ENCODE peak calls at places on chromosomes 2 and 18, in seven cellular contexts. W, I, M, R, U, A and B are unnamed samples.

GRCh38 chr18:28039078-28039477 is 137.9 kb downstream of the CDH2 start:
- DNase-seq in W (no peak), I (no peak), M (no peak), R (peak), U (no peak), A (no peak), B (no peak)

GRCh38 chr2:122105171-122105884 is 349.9 kb downstream of the TSN start:
- DNase-seq in W (no peak), I (no peak), M (no peak), R (no peak), U (no peak), A (no peak), B (no peak)

GRCh38 chr2:235864746-235865535 is 303.2 kb downstream of the GBX2 start:
- DNase-seq in W (no peak), I (no peak), M (no peak), R (no peak), U (no peak), A (no peak), B (no peak)

GRCh38 chr18:23563377-23564043 is 22.8 kb downstream of the NPC1 start:
- DNase-seq in W (no peak), I (no peak), M (no peak), R (no peak), U (no peak), A (no peak), B (peak)

GRCh38 chr18:29305516-29305915 is 1128.6 kb upstream of the CDH2 start:
- DNase-seq in W (no peak), I (no peak), M (no peak), R (no peak), U (no peak), A (no peak), B (no peak)

GRCh38 chr2:231604685-231605606 is 12.3 kb downstream of the TEX44 start:
- DNase-seq in W (peak), I (peak), M (peak), R (peak), U (peak), A (peak), B (peak)

GRCh38 chr2:108396845-108397244 is 19.1 kb downstream of the SULT1C4 start:
- DNase-seq in W (no peak), I (no peak), M (no peak), R (no peak), U (no peak), A (no peak), B (no peak)

GRCh38 chr2:38444247-38444646 is 67.2 kb upstream of the ATL2 start:
- DNase-seq in W (no peak), I (no peak), M (no peak), R (no peak), U (no peak), A (no peak), B (no peak)

GRCh38 chr2:178846458-178846802 is 39.2 kb upstream of the TTN start:
- DNase-seq in W (no peak), I (no peak), M (no peak), R (no peak), U (no peak), A (no peak), B (no peak)

GRCh38 chr2:66574701-66575624 is 140.0 kb downstream of the MEIS1 start:
- DNase-seq in W (peak), I (peak), M (peak), R (peak), U (no peak), A (peak), B (peak)

GRCh38 chr2:36322108-36322507 is 33.5 kb upstream of the CRIM1 start:
- DNase-seq in W (no peak), I (no peak), M (no peak), R (no peak), U (no peak), A (no peak), B (no peak)

GRCh38 chr18:76572517-76573247 is 77.6 kb upstream of the ZNF516 start:
- DNase-seq in W (no peak), I (no peak), M (no peak), R (no peak), U (no peak), A (no peak), B (no peak)

GRCh38 chr2:209578394-209579006 is 154.7 kb downstream of the MAP2 start:
- DNase-seq in W (no peak), I (no peak), M (no peak), R (no peak), U (no peak), A (no peak), B (no peak)

GRCh38 chr2:143685439-143686078 is 556.3 kb downstream of the ARHGAP15 start:
- DNase-seq in W (no peak), I (no peak), M (no peak), R (no peak), U (no peak), A (no peak), B (no peak)

GRCh38 chr2:9256570-9257043 is 50.0 kb downstream of the ASAP2 start:
- DNase-seq in W (no peak), I (no peak), M (no peak), R (no peak), U (no peak), A (no peak), B (no peak)

GRCh38 chr2:100278986-100279385 is 43.3 kb downstream of the LONRF2 start:
- DNase-seq in W (no peak), I (no peak), M (no peak), R (peak), U (no peak), A (no peak), B (no peak)

GRCh38 chr2:238093181-238094140 is 6.7 kb upstream of the ESPNL start:
- DNase-seq in W (no peak), I (no peak), M (no peak), R (peak), U (peak), A (no peak), B (peak)

GRCh38 chr2:183291436-183291835 is 167.2 kb downstream of the NUP35 start:
- DNase-seq in W (no peak), I (no peak), M (no peak), R (no peak), U (no peak), A (no peak), B (no peak)

GRCh38 chr2:19348692-19349091 is 9.7 kb downstream of the OSR1 start:
- DNase-seq in W (no peak), I (no peak), M (no peak), R (no peak), U (no peak), A (no peak), B (no peak)

GRCh38 chr2:213246665-213247281 is 37.5 kb upstream of the SPAG16 start:
- DNase-seq in W (peak), I (no peak), M (no peak), R (peak), U (peak), A (no peak), B (no peak)

GRCh38 chr2:53561155-53561554 is 206.4 kb upstream of the CHAC2 start:
- DNase-seq in W (no peak), I (no peak), M (no peak), R (no peak), U (no peak), A (no peak), B (no peak)

GRCh38 chr2:165469417-165469816 is at the start of gene CSRNP3:
- DNase-seq in W (peak), I (peak), M (peak), R (peak), U (peak), A (peak), B (no peak)

GRCh38 chr2:69237070-69237670 is 149.9 kb downstream of the GFPT1 start:
- DNase-seq in W (no peak), I (no peak), M (no peak), R (no peak), U (no peak), A (no peak), B (no peak)

GRCh38 chr2:226121339-226121738 is 678.3 kb downstream of the IRS1 start:
- DNase-seq in W (no peak), I (no peak), M (no peak), R (no peak), U (no peak), A (no peak), B (no peak)

GRCh38 chr18:34767601-34768027 is 57.5 kb downstream of the DTNA start:
- DNase-seq in W (no peak), I (no peak), M (no peak), R (no peak), U (no peak), A (no peak), B (no peak)

GRCh38 chr2:40348665-40349064 is 103.2 kb downstream of the SLC8A1 start:
- DNase-seq in W (no peak), I (no peak), M (no peak), R (no peak), U (no peak), A (no peak), B (no peak)

DNA sequence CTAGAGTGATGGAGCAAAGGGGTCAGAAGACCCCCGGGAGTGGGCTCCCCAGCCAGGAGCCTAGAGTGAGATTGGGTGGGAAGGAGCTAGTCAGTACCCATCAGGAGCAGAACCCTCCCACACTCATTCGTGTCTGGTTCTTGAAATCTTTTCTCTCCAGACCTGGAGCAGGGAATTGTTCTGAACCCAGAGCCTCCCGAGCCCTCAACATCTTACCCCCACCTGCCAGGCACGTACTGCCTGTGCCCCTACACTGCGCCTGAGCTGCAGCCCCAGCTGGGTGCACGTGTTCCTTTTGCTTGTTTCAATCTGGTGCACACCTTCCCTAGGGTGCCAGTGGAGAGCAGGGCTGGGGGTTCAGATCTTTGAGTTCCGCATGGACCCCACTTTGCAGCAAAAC is 52.6 kb downstream of the BCL2L11 start:
- DNase-seq in W (no peak), I (no peak), M (no peak), R (no peak), U (no peak), A (no peak), B (no peak)
- H3K4me3 ChIP-seq in W (no peak), I (no peak), M (no peak), R (no peak), U (no peak), A (no peak), B (no peak)

GRCh38 chr2:24971550-24972314 is at the start of gene DNAJC27:
- DNase-seq in W (peak), I (peak), M (peak), R (peak), U (peak), A (peak), B (peak)

GRCh38 chr2:24970483-24971299 is 1.1 kb downstream of the DNAJC27 start:
- DNase-seq in W (no peak), I (no peak), M (no peak), R (peak), U (no peak), A (no peak), B (peak)

GRCh38 chr2:24971300-24971549 is 530 bp downstream of the DNAJC27 start:
- DNase-seq in W (no peak), I (no peak), M (peak), R (peak), U (peak), A (no peak), B (no peak)

GRCh38 chr2:24973812-24974211 is 2.1 kb upstream of the DNAJC27 start:
- DNase-seq in W (no peak), I (no peak), M (no peak), R (no peak), U (no peak), A (no peak), B (no peak)

DNA sequence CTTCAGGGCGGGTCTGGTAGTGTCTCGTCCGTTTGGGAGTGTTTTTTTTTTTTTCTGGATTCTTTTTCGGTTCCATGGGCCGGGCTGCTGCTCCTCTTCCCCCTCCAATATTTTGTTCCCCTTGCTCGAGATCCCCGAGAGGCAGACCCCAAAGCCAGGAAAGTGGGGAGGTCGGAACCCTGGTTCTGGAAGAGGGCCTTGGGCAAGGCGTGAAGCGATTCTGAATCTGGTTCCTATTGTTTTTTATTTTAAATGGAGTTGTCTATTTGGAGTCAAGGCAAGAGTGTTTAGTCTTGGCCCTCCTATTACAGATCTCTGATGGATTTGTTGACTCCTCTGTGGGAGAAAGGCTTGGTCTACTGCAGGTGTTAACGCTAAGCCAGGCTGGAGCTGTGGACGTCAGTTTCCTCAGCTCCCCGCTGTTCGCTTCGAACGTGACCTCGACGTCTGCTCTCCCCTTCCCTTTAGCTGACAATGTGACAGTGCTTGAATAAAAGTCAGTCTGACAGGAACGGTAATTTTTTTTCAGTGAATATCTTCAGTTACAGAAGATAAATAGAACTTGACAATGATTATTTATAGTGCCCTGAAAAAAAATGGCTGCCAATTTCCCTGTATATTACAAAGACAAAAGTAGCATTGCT is 682 bp upstream of the DNAJC27 start:
- DNase-seq in W (peak), I (peak), M (peak), R (peak), U (no peak), A (peak), B (peak)
- TF ChIP-seq POLR2A in W (no peak), I (no peak), M (no peak), R (no peak), U (no peak), A (no peak), B (no peak)

DNA sequence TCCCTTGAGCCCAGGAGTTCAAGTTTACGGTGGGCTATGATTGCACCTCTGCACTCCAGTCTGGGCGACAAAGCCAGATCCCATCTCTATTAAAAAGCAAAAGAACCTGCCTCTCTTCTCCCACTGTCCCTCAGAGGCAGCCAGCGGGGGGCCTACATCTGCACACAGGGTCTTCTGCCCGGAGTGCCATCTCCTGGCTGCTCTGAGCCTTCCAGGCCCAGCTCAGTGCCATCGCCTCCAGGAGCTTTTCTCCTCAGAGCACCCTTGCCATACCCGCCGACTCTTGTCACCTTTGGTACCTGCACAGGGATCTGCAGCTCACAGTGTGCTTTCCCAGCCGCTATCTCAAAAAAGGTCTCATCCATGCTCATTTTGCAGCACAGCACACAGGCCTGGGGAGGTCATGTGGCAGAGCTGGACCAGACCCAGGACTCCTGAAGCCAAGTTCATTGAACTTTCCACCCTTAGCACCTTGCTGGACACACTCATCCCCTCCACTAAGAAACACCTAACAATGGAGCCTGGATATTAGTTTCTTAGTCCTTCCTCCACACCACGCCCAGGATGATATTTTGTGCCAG is 186.3 kb downstream of the HAUS1 start:
- DNase-seq in W (no peak), I (no peak), M (no peak), R (no peak), U (no peak), A (no peak), B (no peak)
- TF ChIP-seq CTCF in W (no peak), I (no peak), M (no peak), R (no peak), U (no peak), A (no peak), B (no peak)

GRCh38 chr2:197258580-197258979 is 52.0 kb downstream of the ANKRD44 start:
- DNase-seq in W (no peak), I (no peak), M (no peak), R (no peak), U (no peak), A (no peak), B (no peak)

GRCh38 chr2:197256771-197257170 is 53.8 kb downstream of the ANKRD44 start:
- DNase-seq in W (no peak), I (no peak), M (no peak), R (no peak), U (no peak), A (no peak), B (no peak)

GRCh38 chr2:197254776-197255521 is 55.6 kb downstream of the ANKRD44 start:
- DNase-seq in W (no peak), I (no peak), M (no peak), R (no peak), U (no peak), A (no peak), B (no peak)

GRCh38 chr2:197255550-197255949 is 55.0 kb downstream of the ANKRD44 start:
- DNase-seq in W (no peak), I (peak), M (no peak), R (peak), U (peak), A (peak), B (peak)

GRCh38 chr2:197256021-197256420 is 54.6 kb downstream of the ANKRD44 start:
- DNase-seq in W (no peak), I (no peak), M (no peak), R (no peak), U (no peak), A (no peak), B (no peak)
- H3K4me3 ChIP-seq in W (no peak), I (peak), M (no peak), R (no peak), U (no peak), A (no peak), B (no peak)

GRCh38 chr2:221568299-221568698 is 3.8 kb downstream of the EPHA4 start:
- DNase-seq in W (no peak), I (no peak), M (no peak), R (no peak), U (no peak), A (no peak), B (no peak)

GRCh38 chr2:221570321-221571107 is 1.6 kb downstream of the EPHA4 start:
- DNase-seq in W (no peak), I (peak), M (no peak), R (no peak), U (no peak), A (peak), B (no peak)

GRCh38 chr2:221567809-221568208 is 4.3 kb downstream of the EPHA4 start:
- DNase-seq in W (no peak), I (no peak), M (no peak), R (no peak), U (no peak), A (no peak), B (no peak)

GRCh38 chr2:221571108-221571390 is 1.1 kb downstream of the EPHA4 start:
- DNase-seq in W (no peak), I (peak), M (no peak), R (peak), U (no peak), A (no peak), B (no peak)

GRCh38 chr2:221569342-221570278 is 2.5 kb downstream of the EPHA4 start:
- DNase-seq in W (no peak), I (no peak), M (no peak), R (no peak), U (no peak), A (no peak), B (no peak)
- TF ChIP-seq POLR2A in W (no peak), I (no peak), M (no peak), R (no peak), U (no peak), A (no peak), B (no peak)

DNA sequence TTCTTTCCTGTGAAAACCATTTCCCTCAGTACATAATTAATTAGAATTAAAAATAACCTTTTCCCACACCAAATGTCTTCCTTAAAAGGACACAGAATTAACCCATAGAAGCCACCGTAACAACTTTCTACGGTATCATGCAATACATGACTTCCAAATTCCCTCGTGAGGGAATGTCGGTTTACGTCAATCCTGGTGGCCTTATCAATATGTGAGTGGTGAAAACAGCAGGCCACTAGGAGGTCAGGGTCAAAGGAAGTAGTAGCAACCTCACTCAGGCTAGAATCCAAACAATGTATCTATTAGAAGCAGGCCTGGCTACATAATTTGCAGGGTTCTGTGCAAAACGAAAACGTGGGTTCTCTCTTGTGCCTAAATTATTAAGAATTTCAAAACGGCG is 112.2 kb downstream of the GAREM1 start:
- DNase-seq in W (no peak), I (no peak), M (no peak), R (no peak), U (no peak), A (no peak), B (no peak)
- TF ChIP-seq CTCF in W (no peak), I (no peak), M (no peak), R (no peak), U (no peak), A (no peak), B (no peak)